ENCODE peak calls at places on chromosomes 5 and 9, in six cellular contexts. V is fibroblast of lung, C is aorta, N is A549, W is heart left ventricle, T is ovary. X is an unnamed sample. For H3K4me1, the result is how much of the 10 kb centered on the place peaks cover.

GRCh38 chr5:115555084-115555633 is 10.6 kb upstream of the FEM1C start:
- DNase-seq in V (no peak), C (no peak), N (no peak), W (no peak), T (no peak), X (no peak)

GRCh38 chr9:107340920-107341632 is 58.0 kb downstream of the RAD23B start:
- DNase-seq in V (peak), C (peak), N (peak), W (peak), T (peak), X (peak)

GRCh38 chr5:8726383-8727036 is 819.4 kb downstream of the SEMA5A start:
- DNase-seq in V (no peak), C (no peak), N (no peak), W (no peak), T (no peak), X (no peak)

GRCh38 chr9:131361202-131361833 is 32.6 kb upstream of the PRRC2B start:
- DNase-seq in V (peak), C (peak), N (no peak), W (no peak), T (no peak), X (no peak)

GRCh38 chr9:131015876-131016397 is 7.0 kb downstream of the LAMC3 start:
- DNase-seq in V (no peak), C (no peak), N (no peak), W (no peak), T (no peak), X (no peak)

GRCh38 chr5:41371741-41372140 is 138.7 kb downstream of the PLCXD3 start:
- DNase-seq in V (peak), C (no peak), N (peak), W (no peak), T (no peak), X (no peak)

GRCh38 chr5:115657883-115658233 is 32.0 kb upstream of the TMED7 start:
- DNase-seq in V (peak), C (no peak), N (peak), W (no peak), T (no peak), X (no peak)

GRCh38 chr5:168681556-168682183 is 102.5 kb upstream of the PANK3 start:
- DNase-seq in V (peak), C (peak), N (no peak), W (peak), T (peak), X (peak)

GRCh38 chr5:1505506-1506241 is 18.1 kb downstream of the LPCAT1 start:
- DNase-seq in V (no peak), C (peak), N (no peak), W (no peak), T (no peak), X (no peak)

GRCh38 chr5:91301459-91301858 is 81.7 kb downstream of the ARRDC3 start:
- DNase-seq in V (no peak), C (no peak), N (no peak), W (no peak), T (no peak), X (no peak)

GRCh38 chr5:159171274-159171673 is 38.1 kb downstream of the RNF145 start:
- DNase-seq in V (no peak), C (no peak), N (no peak), W (no peak), T (no peak), X (no peak)

GRCh38 chr5:42756630-42757601 is at the start of gene CCDC152:
- DNase-seq in V (peak), C (peak), N (no peak), W (peak), T (peak), X (peak)

GRCh38 chr5:179243333-179243732 is 101.9 kb downstream of the ADAMTS2 start:
- DNase-seq in V (peak), C (no peak), N (no peak), W (no peak), T (no peak), X (no peak)

GRCh38 chr5:30849801-30850370 is 343.6 kb upstream of the CDH6 start:
- DNase-seq in V (peak), C (no peak), N (peak), W (no peak), T (no peak), X (no peak)

GRCh38 chr5:73325546-73325945 is 123.0 kb downstream of the FOXD1 start:
- DNase-seq in V (no peak), C (no peak), N (no peak), W (no peak), T (no peak), X (no peak)

GRCh38 chr9:96450613-96451544 is 910 bp downstream of the HABP4 start:
- DNase-seq in V (peak), C (peak), N (peak), W (no peak), T (peak), X (peak)

GRCh38 chr5:55847837-55848236 is 3.3 kb upstream of the IL31RA start:
- DNase-seq in V (peak), C (no peak), N (no peak), W (no peak), T (no peak), X (no peak)

GRCh38 chr9:130937146-130938076 is 1.6 kb downstream of the FIBCD1 start:
- DNase-seq in V (no peak), C (no peak), N (no peak), W (peak), T (no peak), X (no peak)

GRCh38 chr5:123672067-123672466 is 160.1 kb downstream of the CSNK1G3 start:
- DNase-seq in V (no peak), C (no peak), N (no peak), W (no peak), T (no peak), X (no peak)

GRCh38 chr9:83281306-83282255 is 218.6 kb upstream of the RASEF start:
- DNase-seq in V (peak), C (peak), N (peak), W (peak), T (no peak), X (no peak)

GRCh38 chr5:59760798-59761348 is 132.7 kb downstream of the PDE4D start:
- DNase-seq in V (peak), C (no peak), N (no peak), W (no peak), T (no peak), X (no peak)

GRCh38 chr5:4553130-4553529 is 587.0 kb upstream of the ADAMTS16 start:
- DNase-seq in V (no peak), C (no peak), N (no peak), W (no peak), T (no peak), X (no peak)

GRCh38 chr9:130541533-130541932 is 37.8 kb upstream of the FUBP3 start:
- DNase-seq in V (no peak), C (no peak), N (no peak), W (no peak), T (no peak), X (no peak)

GRCh38 chr9:120447959-120448500 is 131.9 kb downstream of the CDK5RAP2 start:
- DNase-seq in V (no peak), C (peak), N (no peak), W (no peak), T (no peak), X (no peak)

GRCh38 chr9:92759446-92759845 is 5.2 kb downstream of the BICD2 start:
- DNase-seq in V (no peak), C (no peak), N (no peak), W (no peak), T (no peak), X (no peak)

GRCh38 chr9:132037470-132037869 is 42.2 kb downstream of the MED27 start:
- DNase-seq in V (no peak), C (no peak), N (no peak), W (no peak), T (no peak), X (no peak)

GRCh38 chr9:128916745-128917144 is 4.0 kb upstream of the PHYHD1 start:
- DNase-seq in V (no peak), C (no peak), N (no peak), W (no peak), T (no peak), X (no peak)

GRCh38 chr9:128920381-128921058 is at the start of gene PHYHD1:
- DNase-seq in V (peak), C (peak), N (no peak), W (peak), T (peak), X (peak)

GRCh38 chr9:128917151-128917849 is 3.5 kb upstream of the PHYHD1 start:
- DNase-seq in V (peak), C (peak), N (no peak), W (peak), T (peak), X (peak)

GRCh38 chr9:128919409-128919808 is 1.4 kb upstream of the PHYHD1 start:
- DNase-seq in V (no peak), C (no peak), N (no peak), W (no peak), T (peak), X (no peak)

DNA sequence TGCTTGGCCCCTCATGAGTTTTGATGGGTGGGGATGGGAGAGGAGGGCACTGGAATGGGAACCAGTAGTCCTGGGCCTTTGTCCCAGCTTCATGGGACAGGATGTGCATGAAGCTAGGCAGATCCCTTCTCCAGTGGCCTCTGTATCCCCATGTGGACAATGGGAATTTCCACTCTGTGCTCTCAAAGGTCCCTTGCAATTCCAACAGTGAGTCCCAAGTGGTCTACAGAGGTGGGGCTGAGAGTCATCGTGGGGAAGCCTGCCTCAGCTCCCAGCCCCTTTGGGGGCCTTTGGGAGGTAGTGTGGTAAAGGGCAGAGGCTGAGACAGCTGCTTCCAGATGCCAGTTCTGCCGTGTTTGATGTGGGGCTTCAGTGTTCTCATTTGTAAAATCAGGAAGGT is 1.9 kb upstream of the PHYHD1 start:
- DNase-seq in V (no peak), C (no peak), N (no peak), W (no peak), T (no peak), X (no peak)
- H3K4me1 ChIP-seq in V (under half), C (under half), N (half or more), W (half or more), T (under half), X (half or more)

GRCh38 chr5:139386039-139386438 is 2.9 kb upstream of the SLC23A1 start:
- DNase-seq in V (no peak), C (no peak), N (no peak), W (no peak), T (no peak), X (no peak)

GRCh38 chr5:139387611-139388197 is 2.0 kb downstream of the MZB1 start:
- DNase-seq in V (no peak), C (no peak), N (no peak), W (no peak), T (no peak), X (no peak)

GRCh38 chr5:139390639-139391569 is 1.2 kb upstream of the MZB1 start:
- DNase-seq in V (no peak), C (peak), N (no peak), W (no peak), T (no peak), X (no peak)

GRCh38 chr5:139389701-139390638 is at the start of gene MZB1:
- DNase-seq in V (no peak), C (peak), N (no peak), W (no peak), T (no peak), X (no peak)

GRCh38 chr5:139388198-139388821 is 1.4 kb downstream of the MZB1 start:
- DNase-seq in V (no peak), C (no peak), N (peak), W (no peak), T (no peak), X (no peak)
- H3K4me3 ChIP-seq in V (no peak), C (no peak), N (peak), W (no peak), T (no peak), X (no peak)

GRCh38 chr9:5442400-5443011 is 4.8 kb upstream of the PLGRKT start:
- DNase-seq in V (peak), C (no peak), N (peak), W (no peak), T (no peak), X (peak)
- H3K4me1 ChIP-seq in V (under half), C (under half), N (under half), W (under half), T (under half), X (under half)

GRCh38 chr9:127569819-127570401 is 42.2 kb upstream of the STXBP1 start:
- DNase-seq in V (peak), C (no peak), N (no peak), W (no peak), T (no peak), X (no peak)
- H3K4me3 ChIP-seq in V (peak), C (no peak), N (peak), W (peak), T (peak), X (peak)

GRCh38 chr5:39106332-39106731 is 32.1 kb upstream of the RICTOR start:
- DNase-seq in V (no peak), C (no peak), N (no peak), W (no peak), T (no peak), X (no peak)

GRCh38 chr5:39109616-39110015 is 35.4 kb upstream of the RICTOR start:
- DNase-seq in V (no peak), C (no peak), N (no peak), W (no peak), T (no peak), X (no peak)

GRCh38 chr5:39108987-39109386 is 34.8 kb upstream of the RICTOR start:
- DNase-seq in V (no peak), C (no peak), N (no peak), W (no peak), T (no peak), X (no peak)

GRCh38 chr5:39104221-39104620 is 30.0 kb upstream of the RICTOR start:
- DNase-seq in V (no peak), C (no peak), N (no peak), W (no peak), T (no peak), X (no peak)

DNA sequence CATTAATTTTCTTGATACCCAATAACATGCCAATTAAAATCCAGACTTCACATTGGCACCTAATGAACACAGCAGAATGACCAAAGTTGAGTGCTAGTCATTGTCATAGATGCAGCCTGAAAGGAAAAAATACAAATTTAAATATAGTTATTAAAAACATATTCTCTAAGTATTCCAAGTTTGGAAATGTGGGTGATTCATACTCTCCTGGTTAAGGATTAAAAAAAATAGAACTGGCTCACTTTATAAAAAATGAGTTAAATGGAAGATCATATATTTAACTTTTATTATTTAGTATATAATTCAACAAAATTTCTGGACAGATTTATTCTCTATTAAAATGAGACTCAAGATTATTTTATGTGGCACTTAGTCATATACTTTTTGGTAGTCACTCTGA is 33.2 kb upstream of the RICTOR start:
- DNase-seq in V (no peak), C (no peak), N (no peak), W (no peak), T (no peak), X (no peak)
- H3K4me1 ChIP-seq in V (under half), C (under half), N (half or more), W (under half), T (under half), X (under half)

GRCh38 chr5:87136733-87137132 is 130.9 kb upstream of the RASA1 start:
- DNase-seq in V (no peak), C (no peak), N (no peak), W (no peak), T (no peak), X (no peak)

GRCh38 chr5:87138091-87138819 is 129.4 kb upstream of the RASA1 start:
- DNase-seq in V (no peak), C (no peak), N (no peak), W (no peak), T (no peak), X (no peak)

GRCh38 chr5:87132696-87133095 is 135.0 kb upstream of the RASA1 start:
- DNase-seq in V (no peak), C (no peak), N (no peak), W (no peak), T (no peak), X (no peak)

GRCh38 chr5:87137280-87137679 is 130.4 kb upstream of the RASA1 start:
- DNase-seq in V (no peak), C (peak), N (no peak), W (peak), T (no peak), X (peak)

GRCh38 chr5:87136096-87136495 is 131.6 kb upstream of the RASA1 start:
- DNase-seq in V (peak), C (no peak), N (no peak), W (no peak), T (no peak), X (no peak)
- H3K4me3 ChIP-seq in V (no peak), C (no peak), N (no peak), W (no peak), T (no peak), X (no peak)

DNA sequence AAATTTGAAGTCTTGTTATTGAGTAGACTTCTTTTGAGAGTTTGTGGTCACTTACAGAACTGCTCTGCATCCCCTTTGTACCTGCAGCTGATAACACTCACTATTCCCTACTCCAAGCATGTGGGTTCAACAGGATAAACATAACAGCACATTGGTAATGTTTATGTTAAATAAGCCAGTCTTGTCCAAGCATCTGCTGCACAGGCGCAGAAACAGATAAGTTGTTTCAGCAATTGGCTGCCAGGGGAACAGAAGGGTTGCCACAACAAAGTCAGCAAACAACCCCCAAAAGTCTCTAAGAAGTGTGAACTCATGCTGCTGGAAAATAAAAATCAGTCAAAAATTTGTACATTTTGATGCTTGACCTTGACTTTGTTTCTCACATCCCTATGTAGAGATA is 174.6 kb downstream of the GDNF start:
- DNase-seq in V (peak), C (no peak), N (no peak), W (no peak), T (no peak), X (no peak)
- H3K4me1 ChIP-seq in V (under half), C (under half), N (half or more), W (under half), T (under half), X (under half)

GRCh38 chr5:161271816-161272215 is 274.7 kb downstream of the GABRB2 start:
- DNase-seq in V (no peak), C (no peak), N (no peak), W (no peak), T (no peak), X (no peak)

GRCh38 chr5:161263186-161263585 is 283.3 kb downstream of the GABRB2 start:
- DNase-seq in V (no peak), C (no peak), N (no peak), W (no peak), T (no peak), X (no peak)

GRCh38 chr5:161261693-161262323 is 284.7 kb downstream of the GABRB2 start:
- DNase-seq in V (no peak), C (no peak), N (no peak), W (no peak), T (no peak), X (no peak)

GRCh38 chr5:161269125-161269524 is 277.4 kb downstream of the GABRB2 start:
- DNase-seq in V (no peak), C (no peak), N (no peak), W (no peak), T (no peak), X (no peak)

DNA sequence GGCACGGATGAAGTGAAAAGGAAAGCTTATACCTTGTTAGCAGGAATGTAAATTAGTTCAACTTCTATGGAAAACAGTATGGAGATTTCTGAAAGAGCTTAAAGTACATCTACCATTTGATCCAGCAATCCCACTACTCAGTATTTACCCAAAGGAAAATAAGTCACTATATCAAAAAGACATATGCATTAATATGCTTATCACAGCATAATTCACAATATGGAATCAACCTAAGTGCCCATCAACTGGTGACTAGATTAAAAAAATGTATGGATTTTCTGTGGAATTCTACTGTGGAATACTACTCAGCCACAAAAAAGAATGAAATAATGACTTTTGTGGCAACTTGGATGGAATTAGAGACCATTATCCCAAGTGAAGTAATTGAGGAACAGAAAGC is 279.6 kb downstream of the GABRB2 start:
- DNase-seq in V (no peak), C (no peak), N (no peak), W (no peak), T (no peak), X (no peak)
- H3K4me3 ChIP-seq in V (no peak), C (no peak), N (no peak), W (no peak), T (no peak), X (no peak)

X was measured in heart right ventricle.